ENCODE peak calls at places on chromosomes 5 and 9, in ten cellular contexts. P, I, F, G, O, S, D, C, U and E are unnamed samples.

GRCh38 chr5:117077142-117077541 is 502.5 kb upstream of the SEMA6A start:
- DNase-seq in P (no peak), I (no peak), F (no peak), G (no peak), O (peak; percentile 8), S (no peak), D (no peak), C (no peak), U (no peak), E (no peak)

GRCh38 chr5:3594514-3595101 is 1.0 kb upstream of the IRX1 start:
- DNase-seq in P (peak; percentile 52), I (no peak), F (no peak), G (no peak), O (no peak), S (peak; percentile 13), D (no peak), C (no peak), U (no peak), E (no peak)

GRCh38 chr5:167244583-167244982 is 1046.9 kb upstream of the WWC1 start:
- DNase-seq in P (no peak), I (peak; percentile 35), F (peak; percentile 41), G (no peak), O (no peak), S (no peak), D (no peak), C (no peak), U (no peak), E (peak; percentile 9)

GRCh38 chr9:136201609-136202448 is 3.1 kb downstream of the LHX3 start:
- DNase-seq in P (no peak), I (no peak), F (no peak), G (no peak), O (no peak), S (no peak), D (no peak), C (no peak), U (no peak), E (no peak)

GRCh38 chr9:4010309-4010708 is 289.6 kb downstream of the GLIS3 start:
- DNase-seq in P (no peak), I (no peak), F (no peak), G (no peak), O (no peak), S (no peak), D (no peak), C (no peak), U (no peak), E (no peak)

GRCh38 chr5:132019337-132019736 is 7.9 kb upstream of the ACSL6 start:
- DNase-seq in P (no peak), I (no peak), F (no peak), G (no peak), O (no peak), S (no peak), D (no peak), C (peak; percentile 8), U (no peak), E (no peak)

GRCh38 chr5:24742334-24742733 is 97.6 kb upstream of the CDH10 start:
- DNase-seq in P (no peak), I (no peak), F (no peak), G (no peak), O (no peak), S (no peak), D (no peak), C (no peak), U (no peak), E (no peak)

GRCh38 chr9:87567566-87567965 is 69.9 kb downstream of the DAPK1 start:
- DNase-seq in P (no peak), I (no peak), F (peak; percentile 52), G (no peak), O (no peak), S (peak; percentile 31), D (no peak), C (no peak), U (no peak), E (no peak)

GRCh38 chr9:114954986-114955623 is 24.7 kb upstream of the TNFSF8 start:
- DNase-seq in P (no peak), I (no peak), F (no peak), G (no peak), O (no peak), S (no peak), D (no peak), C (no peak), U (no peak), E (no peak)

GRCh38 chr9:19521205-19521604 is 112.4 kb downstream of the ACER2 start:
- DNase-seq in P (no peak), I (no peak), F (no peak), G (no peak), O (no peak), S (no peak), D (no peak), C (no peak), U (no peak), E (no peak)

DNA sequence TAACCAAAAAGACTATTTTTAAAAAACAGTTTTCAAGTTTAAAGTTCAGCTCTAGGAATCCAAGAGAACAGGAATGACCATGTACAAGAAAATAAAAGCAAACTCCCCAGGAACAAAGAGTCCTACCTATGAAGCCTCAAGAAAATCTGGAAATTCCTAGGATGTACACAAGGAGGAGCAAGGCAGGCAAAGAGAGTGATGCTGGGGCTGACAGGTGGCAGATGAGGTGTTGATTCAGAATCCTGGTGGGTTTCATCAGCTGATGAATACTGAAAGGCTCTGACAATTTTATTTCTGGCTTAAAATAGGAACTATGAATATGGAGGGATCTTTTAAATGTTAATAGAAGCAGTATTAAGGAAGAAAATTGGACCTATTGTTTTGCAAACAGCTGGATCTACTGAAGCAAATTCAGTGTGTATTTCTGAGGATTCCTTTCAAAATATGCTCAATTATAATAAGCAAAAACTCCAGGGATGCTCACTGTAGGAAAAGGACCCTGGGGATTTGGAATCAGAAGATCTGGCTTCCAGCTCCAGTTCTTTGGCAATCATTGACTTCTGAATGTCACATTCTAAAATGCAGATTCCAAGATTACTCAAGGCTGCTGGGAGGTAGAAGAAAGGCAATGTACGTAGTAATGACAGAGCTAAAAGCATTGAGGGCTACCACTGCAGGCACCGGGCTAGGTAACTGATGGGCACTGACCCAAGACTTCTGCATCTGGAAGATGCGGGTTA is 28.0 kb upstream of the SH3RF2 start:
- DNase-seq in P (no peak), I (no peak), F (peak; percentile 24), G (no peak), O (peak; percentile 18), S (no peak), D (no peak), C (no peak), U (no peak), E (peak; percentile 52)
- TF ChIP-seq CTCF in P (peak; percentile 26), I (peak; percentile 47), F (no peak), G (no peak), O (peak; percentile 50), S (peak; percentile 20), D (peak; percentile 30), C (peak; percentile 29), U (peak; percentile 46), E (peak; percentile 69)

DNA sequence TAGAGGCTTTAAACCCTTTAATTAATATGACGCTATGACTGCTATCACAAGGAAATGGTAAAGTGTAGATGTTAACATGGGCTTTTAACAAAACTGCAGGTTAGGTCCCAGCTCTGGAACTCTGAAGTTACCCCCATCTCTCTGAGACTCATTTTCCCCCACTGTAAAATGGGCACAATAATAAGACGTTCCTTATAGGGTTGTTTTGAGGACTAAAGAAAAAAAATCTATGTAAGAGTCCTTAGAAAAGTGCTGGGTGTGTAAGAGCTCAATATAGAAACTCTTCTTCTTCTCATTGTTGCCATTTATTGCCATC is 45.8 kb upstream of the STK32A start:
- DNase-seq in P (no peak), I (no peak), F (no peak), G (no peak), O (no peak), S (no peak), D (no peak), C (no peak), U (no peak), E (no peak)
- TF ChIP-seq CTCF in P (no peak), I (no peak), F (no peak), G (no peak), O (no peak), S (no peak), D (no peak), C (no peak), U (no peak), E (no peak)

GRCh38 chr9:133147412-133148271 is 16.1 kb downstream of the GBGT1 start:
- DNase-seq in P (peak; percentile 45), I (peak; percentile 52), F (peak; percentile 86), G (peak; percentile 69), O (peak; percentile 57), S (peak; percentile 80), D (no peak), C (peak; percentile 91), U (peak; percentile 86), E (peak; percentile 91)

GRCh38 chr9:133148351-133149129 is 15.2 kb downstream of the GBGT1 start:
- DNase-seq in P (peak; percentile 54), I (no peak), F (no peak), G (peak; percentile 70), O (no peak), S (no peak), D (no peak), C (peak; percentile 65), U (peak; percentile 66), E (no peak)

GRCh38 chr9:133151601-133152525 is 11.9 kb downstream of the GBGT1 start:
- DNase-seq in P (no peak), I (no peak), F (no peak), G (no peak), O (no peak), S (no peak), D (no peak), C (no peak), U (no peak), E (no peak)

GRCh38 chr9:133151041-133151440 is 12.7 kb downstream of the GBGT1 start:
- DNase-seq in P (no peak), I (no peak), F (no peak), G (no peak), O (no peak), S (no peak), D (no peak), C (no peak), U (no peak), E (no peak)

GRCh38 chr9:133149130-133150015 is 14.3 kb downstream of the GBGT1 start:
- DNase-seq in P (peak; percentile 90), I (peak; percentile 71), F (peak; percentile 87), G (peak; percentile 99), O (peak; percentile 89), S (peak; percentile 90), D (peak; percentile 35), C (peak; percentile 87), U (peak; percentile 93), E (peak; percentile 92)
- TF ChIP-seq CTCF in P (peak; percentile 13), I (peak; percentile 37), F (no peak), G (peak; percentile 43), O (peak; percentile 37), S (peak; percentile 24), D (peak; percentile 27), C (no peak), U (peak; percentile 60), E (no peak)

DNA sequence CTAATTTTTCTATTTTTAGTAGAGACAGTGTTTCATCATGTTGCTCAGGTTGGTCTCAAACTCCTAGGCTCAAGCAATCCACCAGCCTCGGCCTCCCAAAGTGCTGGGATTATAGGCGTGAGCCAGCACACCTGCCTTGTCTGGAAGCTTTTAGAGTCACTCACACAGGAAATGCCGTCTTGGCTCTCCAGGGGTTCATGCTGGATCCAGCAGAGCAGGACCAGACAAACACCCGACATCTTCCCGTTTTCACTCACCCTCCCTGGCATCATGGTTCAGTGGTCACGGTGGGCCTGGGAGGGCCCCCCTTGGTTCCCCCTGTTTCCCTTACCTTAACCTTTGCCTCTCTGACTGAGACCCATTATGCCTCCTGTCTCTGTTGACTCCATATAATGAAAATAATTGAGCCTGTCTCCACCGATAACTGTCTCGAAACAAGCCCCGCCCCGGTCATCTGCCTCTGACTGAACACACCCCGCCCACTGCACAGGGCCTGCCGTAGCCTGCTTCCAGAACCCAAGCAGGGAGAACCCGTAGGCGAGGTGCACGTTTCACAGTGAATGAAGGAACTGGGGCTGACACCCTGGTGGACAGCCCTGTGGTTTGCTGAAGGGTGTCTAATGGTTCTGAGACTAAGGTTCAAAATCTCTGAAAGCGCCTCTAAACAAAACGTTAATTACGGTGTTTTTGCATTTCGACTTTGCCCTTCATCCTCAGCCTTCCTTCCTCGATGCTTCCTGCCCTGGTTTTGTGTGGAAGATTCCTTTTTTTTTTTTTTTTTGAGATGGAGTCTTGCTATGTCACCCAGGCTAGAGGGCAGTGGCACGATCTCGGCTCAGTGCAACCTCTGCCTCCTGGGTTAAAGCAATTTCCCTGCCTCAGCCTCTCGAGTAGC is 39.7 kb upstream of the SPRY4 start:
- DNase-seq in P (no peak), I (no peak), F (no peak), G (peak; percentile 37), O (no peak), S (peak; percentile 32), D (no peak), C (no peak), U (no peak), E (no peak)
- TF ChIP-seq CTCF in P (no peak), I (no peak), F (no peak), G (peak; percentile 4), O (no peak), S (no peak), D (no peak), C (no peak), U (no peak), E (no peak)